ENCODE peak calls at places on chromosomes 16 and 17, in six cellular contexts. I is esophagus squamous epithelium, X is prostate gland, W is right lobe of liver, K is testis, A is HCT116. R is an unnamed sample.

GRCh38 chr16:410516-411178 is 9.0 kb downstream of the DECR2 start:
- DNase-seq in X (no peak), I (no peak), K (peak; percentile 73), W (no peak), A (no peak), R (no peak)

GRCh38 chr16:84638195-84638806 is 10.0 kb upstream of the KLHL36 start:
- DNase-seq in X (no peak), I (no peak), K (no peak), W (no peak), A (no peak), R (no peak)

GRCh38 chr17:79907855-79908254 is 68.6 kb upstream of the CBX4 start:
- DNase-seq in X (no peak), A (no peak), W (peak; percentile 54), I (no peak), K (no peak), R (no peak)

GRCh38 chr17:67504182-67504581 is 127.1 kb downstream of the PITPNC1 start:
- DNase-seq in I (no peak), W (no peak), K (no peak), X (no peak), A (no peak), R (no peak)

GRCh38 chr17:67108411-67108810 is 64.1 kb downstream of the CACNG1 start:
- DNase-seq in K (no peak), A (no peak), W (no peak), X (no peak), I (no peak), R (no peak)

GRCh38 chr16:68281368-68282063 is 17.2 kb downstream of the SLC7A6 start:
- DNase-seq in W (no peak), X (no peak), K (no peak), I (no peak), A (no peak), R (no peak)

GRCh38 chr17:76527430-76528111 is 9.9 kb downstream of the CYGB start:
- DNase-seq in K (peak; percentile 64), W (no peak), I (peak; percentile 63), X (no peak), A (no peak), R (peak; percentile 34)

GRCh38 chr17:82449136-82449882 is 1.2 kb downstream of the CYBC1 start:
- DNase-seq in I (peak; percentile 51), K (peak; percentile 54), W (peak; percentile 65), A (no peak), X (no peak), R (no peak)

GRCh38 chr16:83298541-83298940 is 509.2 kb upstream of the HSBP1 start:
- DNase-seq in A (no peak), X (no peak), W (no peak), I (no peak), K (no peak), R (no peak)

GRCh38 chr16:54633943-54634362 is 296.7 kb upstream of the IRX5 start:
- DNase-seq in A (peak; percentile 39), W (no peak), K (peak; percentile 73), I (no peak), X (peak; percentile 17), R (no peak)

GRCh38 chr16:73082608-73083007 is 34.7 kb upstream of the ZFHX3 start:
- DNase-seq in W (no peak), I (no peak), K (no peak), A (no peak), X (peak; percentile 32), R (no peak)

GRCh38 chr17:1714980-1715802 is 5.0 kb upstream of the TLCD2 start:
- DNase-seq in W (peak; percentile 95), K (peak; percentile 87), A (peak; percentile 45), X (peak; percentile 55), I (no peak), R (peak; percentile 86)

GRCh38 chr17:76529224-76529642 is 8.3 kb downstream of the CYGB start:
- DNase-seq in A (no peak), K (peak; percentile 86), W (no peak), X (peak; percentile 67), I (no peak), R (peak; percentile 49)

GRCh38 chr16:54342001-54342776 is 55.6 kb upstream of the IRX3 start:
- DNase-seq in A (no peak), X (peak; percentile 21), W (no peak), I (no peak), K (no peak), R (no peak)

GRCh38 chr17:75602644-75603043 is 15.0 kb downstream of the MYO15B start:
- DNase-seq in I (no peak), K (no peak), A (no peak), W (no peak), X (no peak), R (no peak)

GRCh38 chr16:89691231-89691985 is 4.9 kb downstream of the CDK10 start:
- DNase-seq in I (no peak), K (no peak), W (no peak), X (no peak), A (no peak), R (no peak)

GRCh38 chr17:38465420-38466345 is 37.4 kb downstream of the ARHGAP23 start:
- DNase-seq in W (no peak), A (no peak), I (no peak), X (peak; percentile 36), K (no peak), R (peak; percentile 55)

GRCh38 chr17:38464251-38464722 is 36.0 kb downstream of the ARHGAP23 start:
- DNase-seq in I (no peak), K (peak; percentile 90), X (no peak), A (no peak), W (no peak), R (no peak)

GRCh38 chr17:38463451-38463858 is 35.2 kb downstream of the ARHGAP23 start:
- DNase-seq in W (no peak), K (peak; percentile 67), X (peak; percentile 69), A (no peak), I (no peak), R (no peak)

GRCh38 chr17:38466346-38467315 is 38.4 kb downstream of the ARHGAP23 start:
- DNase-seq in I (no peak), A (no peak), X (no peak), W (no peak), K (no peak), R (no peak)

DNA sequence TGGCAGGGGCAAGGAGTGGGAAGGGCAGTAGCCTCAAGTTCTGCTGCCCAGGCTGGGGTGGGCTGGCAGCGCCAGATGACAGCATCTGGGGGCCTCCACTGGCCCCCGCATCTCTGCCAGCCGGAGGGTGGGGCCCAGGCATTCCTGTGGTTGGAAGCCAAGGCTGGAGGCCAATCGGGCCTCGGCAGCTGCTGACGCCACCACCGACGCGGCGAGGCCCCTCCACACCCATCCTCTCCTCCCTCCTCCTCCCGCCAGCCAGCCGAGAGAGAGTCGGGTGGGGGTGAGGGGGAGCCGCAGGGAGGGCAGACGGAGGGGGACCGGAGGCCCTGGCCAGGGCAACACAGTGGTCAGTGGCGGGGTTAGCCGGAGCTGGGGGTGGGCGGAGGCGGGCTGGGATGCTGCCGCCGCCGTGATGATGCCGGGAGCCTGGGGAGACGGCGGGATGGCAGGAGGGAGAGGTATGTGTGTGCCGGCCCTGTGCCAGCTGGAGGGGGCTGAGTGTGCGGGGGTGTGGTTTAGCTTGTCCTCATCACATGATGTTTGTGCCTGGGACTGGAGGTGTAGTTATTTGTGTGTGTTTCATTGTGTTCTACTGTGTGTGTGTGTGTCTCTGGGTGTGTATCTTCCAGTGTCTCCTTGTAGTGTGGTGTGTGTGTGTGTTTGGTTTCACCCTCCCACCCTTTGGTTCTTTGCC is 36.6 kb downstream of the ARHGAP23 start:
- DNase-seq in A (peak; percentile 64), K (peak; percentile 91), W (peak; percentile 69), I (no peak), X (peak; percentile 70), R (peak; percentile 64)
- TF ChIP-seq POLR2A in A (no peak), K (no peak), W (no peak), I (peak; percentile 29), X (peak; percentile 59), R (no peak)

DNA sequence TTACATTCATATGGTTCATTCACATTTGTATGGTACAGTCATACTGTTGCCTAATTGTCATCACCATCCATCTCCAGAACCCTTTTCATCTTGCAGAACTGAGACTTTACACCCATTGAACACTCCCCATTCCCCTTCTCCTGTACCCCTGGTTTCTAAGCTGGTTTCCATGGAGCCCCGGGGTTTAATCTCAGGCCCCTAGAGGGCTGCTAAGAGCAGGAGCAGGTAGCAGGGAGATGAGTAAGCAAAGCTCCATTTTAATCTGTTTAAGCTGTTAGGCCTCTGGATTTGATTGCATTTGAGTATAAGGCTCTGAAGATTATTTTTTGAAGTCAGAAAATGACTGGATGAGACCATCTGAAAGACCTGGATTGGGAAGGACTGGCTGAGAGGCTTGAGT is 68.5 kb upstream of the RPL38 start:
- DNase-seq in X (no peak), W (no peak), A (no peak), I (no peak), K (no peak), R (no peak)
- TF ChIP-seq CTCF in X (no peak), W (no peak), A (no peak), I (no peak), K (no peak), R (no peak)

DNA sequence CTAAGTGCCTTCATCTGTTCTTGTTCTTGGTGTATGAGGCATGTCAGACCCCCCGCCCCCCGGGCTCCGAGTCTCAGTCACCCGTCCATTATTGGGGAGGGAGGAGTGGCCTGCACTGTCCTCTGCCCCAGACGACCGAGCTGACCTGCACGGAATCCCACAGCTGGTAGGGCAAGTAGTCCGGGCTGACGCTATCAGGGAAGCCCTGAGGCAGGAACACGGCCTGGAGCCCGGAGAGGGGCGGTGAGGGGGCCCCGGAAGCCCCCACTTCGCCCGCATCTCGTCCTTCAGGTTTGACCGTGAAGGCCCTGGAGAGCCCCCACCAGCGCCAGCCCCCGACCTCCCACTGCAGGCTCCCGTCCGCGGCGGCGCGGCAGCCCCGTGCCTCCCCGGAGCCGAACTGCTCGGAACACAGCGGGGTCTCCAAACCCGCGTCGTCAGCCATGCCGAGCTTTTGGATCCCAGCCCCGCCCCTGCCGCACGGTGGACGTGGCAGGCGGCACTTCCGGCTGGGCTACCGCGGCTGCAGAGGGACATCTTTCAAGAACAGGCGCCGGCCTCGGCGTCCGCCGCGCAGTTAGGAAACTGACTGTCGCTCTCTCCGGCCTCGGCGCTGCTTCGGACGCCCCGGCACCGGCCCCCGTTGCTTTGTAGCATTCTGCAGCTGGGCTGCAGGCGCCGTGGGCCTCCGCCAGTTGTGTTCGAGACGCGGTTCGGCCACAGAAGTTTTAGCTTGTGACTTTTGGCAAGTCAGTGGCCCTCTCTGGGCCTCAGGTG is at the start of gene RUSF1:
- DNase-seq in K (peak; percentile 96), X (peak; percentile 91), I (peak; percentile 63), A (peak; percentile 75), W (peak; percentile 95), R (peak; percentile 92)
- TF ChIP-seq POLR2A in K (peak; percentile 45), X (peak; percentile 85), I (peak; percentile 87), A (peak; percentile 73), W (peak; percentile 89), R (peak; percentile 90)

GRCh38 chr17:8994319-8994718 is 27.0 kb upstream of the NTN1 start:
- DNase-seq in A (peak; percentile 40), X (no peak), I (no peak), W (peak; percentile 79), K (peak; percentile 65), R (peak; percentile 58)
- TF ChIP-seq CTCF in A (peak; percentile 88), X (peak; percentile 42), I (peak; percentile 87), W (peak; percentile 84), K (peak; percentile 49), R (peak; percentile 52)

R was measured in body of pancreas.